ENCODE peak calls at places on chromosomes 12 and 14, in ten cellular contexts. One of them, this sample, is unnamed.

GRCh38 chr14:58560208-58560607 is 77.6 kb upstream of the DACT1 start:
- DNase-seq in T-helper 2 cell: no peak
- DNase-seq in KG1: no peak
- DNase-seq in progenitor cell of endocrine pancreas: no peak
- DNase-seq in GM13977: no peak
- DNase-seq in breast epithelium: no peak
- DNase-seq in AG10803: peak; percentile 56
- DNase-seq in GM19239: no peak
- DNase-seq in central memory CD4-positive, alpha-beta T cell: no peak
- DNase-seq in GM23338: no peak
- DNase-seq in this sample: no peak

GRCh38 chr14:74257078-74257987 is 18.1 kb downstream of the VSX2 start:
- DNase-seq in T-helper 2 cell: peak; percentile 40
- DNase-seq in KG1: no peak
- DNase-seq in progenitor cell of endocrine pancreas: peak; percentile 41
- DNase-seq in GM13977: peak; percentile 93
- DNase-seq in breast epithelium: no peak
- DNase-seq in AG10803: peak; percentile 8
- DNase-seq in GM19239: peak; percentile 80
- DNase-seq in central memory CD4-positive, alpha-beta T cell: peak; percentile 45
- DNase-seq in GM23338: peak; percentile 78
- DNase-seq in this sample: peak; percentile 47

GRCh38 chr12:132689227-132689626 is 1.8 kb downstream of the PXMP2 start:
- DNase-seq in T-helper 2 cell: no peak
- DNase-seq in KG1: no peak
- DNase-seq in progenitor cell of endocrine pancreas: no peak
- DNase-seq in GM13977: no peak
- DNase-seq in breast epithelium: no peak
- DNase-seq in AG10803: no peak
- DNase-seq in GM19239: no peak
- DNase-seq in central memory CD4-positive, alpha-beta T cell: no peak
- DNase-seq in GM23338: peak; percentile 21
- DNase-seq in this sample: no peak

GRCh38 chr12:53626702-53627169 is 554 bp upstream of the ATF7 start:
- DNase-seq in T-helper 2 cell: no peak
- DNase-seq in KG1: no peak
- DNase-seq in progenitor cell of endocrine pancreas: no peak
- DNase-seq in GM13977: peak; percentile 32
- DNase-seq in breast epithelium: no peak
- DNase-seq in AG10803: no peak
- DNase-seq in GM19239: no peak
- DNase-seq in central memory CD4-positive, alpha-beta T cell: no peak
- DNase-seq in GM23338: no peak
- DNase-seq in this sample: no peak

GRCh38 chr14:36797634-36798033 is 136.0 kb downstream of the PAX9 start:
- DNase-seq in T-helper 2 cell: no peak
- DNase-seq in KG1: no peak
- DNase-seq in progenitor cell of endocrine pancreas: no peak
- DNase-seq in GM13977: no peak
- DNase-seq in breast epithelium: no peak
- DNase-seq in AG10803: no peak
- DNase-seq in GM19239: no peak
- DNase-seq in central memory CD4-positive, alpha-beta T cell: no peak
- DNase-seq in GM23338: no peak
- DNase-seq in this sample: no peak

GRCh38 chr12:28089363-28089762 is 100.9 kb upstream of the CCDC91 start:
- DNase-seq in T-helper 2 cell: no peak
- DNase-seq in KG1: no peak
- DNase-seq in progenitor cell of endocrine pancreas: no peak
- DNase-seq in GM13977: no peak
- DNase-seq in breast epithelium: no peak
- DNase-seq in AG10803: peak; percentile 29
- DNase-seq in GM19239: no peak
- DNase-seq in central memory CD4-positive, alpha-beta T cell: no peak
- DNase-seq in GM23338: peak; percentile 51
- DNase-seq in this sample: peak; percentile 17

GRCh38 chr14:49593016-49593415 is 5.7 kb upstream of the LRR1 start:
- DNase-seq in T-helper 2 cell: no peak
- DNase-seq in KG1: no peak
- DNase-seq in progenitor cell of endocrine pancreas: no peak
- DNase-seq in GM13977: no peak
- DNase-seq in breast epithelium: no peak
- DNase-seq in AG10803: no peak
- DNase-seq in GM19239: no peak
- DNase-seq in central memory CD4-positive, alpha-beta T cell: no peak
- DNase-seq in GM23338: no peak
- DNase-seq in this sample: no peak

GRCh38 chr12:52258335-52258901 is 16.0 kb upstream of the KRT86 start:
- DNase-seq in T-helper 2 cell: no peak
- DNase-seq in KG1: no peak
- DNase-seq in progenitor cell of endocrine pancreas: peak; percentile 31
- DNase-seq in GM13977: peak; percentile 36
- DNase-seq in breast epithelium: no peak
- DNase-seq in AG10803: peak; percentile 26
- DNase-seq in GM19239: no peak
- DNase-seq in central memory CD4-positive, alpha-beta T cell: no peak
- DNase-seq in GM23338: peak; percentile 75
- DNase-seq in this sample: no peak

GRCh38 chr12:28415755-28416154 is 225.5 kb downstream of the CCDC91 start:
- DNase-seq in T-helper 2 cell: no peak
- DNase-seq in KG1: no peak
- DNase-seq in progenitor cell of endocrine pancreas: no peak
- DNase-seq in GM13977: no peak
- DNase-seq in breast epithelium: no peak
- DNase-seq in AG10803: peak; percentile 90
- DNase-seq in GM19239: no peak
- DNase-seq in central memory CD4-positive, alpha-beta T cell: no peak
- DNase-seq in GM23338: peak; percentile 38
- DNase-seq in this sample: no peak

GRCh38 chr12:2752676-2753371 is 41.9 kb upstream of the FKBP4 start:
- DNase-seq in T-helper 2 cell: peak; percentile 58
- DNase-seq in KG1: peak; percentile 50
- DNase-seq in progenitor cell of endocrine pancreas: peak; percentile 98
- DNase-seq in GM13977: peak; percentile 89
- DNase-seq in breast epithelium: peak; percentile 27
- DNase-seq in AG10803: peak; percentile 45
- DNase-seq in GM19239: peak; percentile 58
- DNase-seq in central memory CD4-positive, alpha-beta T cell: peak; percentile 65
- DNase-seq in GM23338: peak; percentile 93
- DNase-seq in this sample: peak; percentile 49

GRCh38 chr12:95004610-95005009 is 1.1 kb upstream of the NDUFA12 start:
- DNase-seq in T-helper 2 cell: no peak
- DNase-seq in KG1: peak; percentile 45
- DNase-seq in progenitor cell of endocrine pancreas: no peak
- DNase-seq in GM13977: no peak
- DNase-seq in breast epithelium: no peak
- DNase-seq in AG10803: peak; percentile 55
- DNase-seq in GM19239: no peak
- DNase-seq in central memory CD4-positive, alpha-beta T cell: no peak
- DNase-seq in GM23338: no peak
- DNase-seq in this sample: no peak

GRCh38 chr14:22159049-22159448 is 430.0 kb downstream of the DAD1 start:
- DNase-seq in T-helper 2 cell: no peak
- DNase-seq in KG1: peak; percentile 12
- DNase-seq in progenitor cell of endocrine pancreas: no peak
- DNase-seq in GM13977: no peak
- DNase-seq in breast epithelium: no peak
- DNase-seq in AG10803: no peak
- DNase-seq in GM19239: no peak
- DNase-seq in central memory CD4-positive, alpha-beta T cell: no peak
- DNase-seq in GM23338: no peak
- DNase-seq in this sample: no peak

GRCh38 chr14:65131176-65131765 is 29.0 kb upstream of the MAX start:
- DNase-seq in T-helper 2 cell: no peak
- DNase-seq in KG1: no peak
- DNase-seq in progenitor cell of endocrine pancreas: no peak
- DNase-seq in GM13977: no peak
- DNase-seq in breast epithelium: no peak
- DNase-seq in AG10803: peak; percentile 86
- DNase-seq in GM19239: no peak
- DNase-seq in central memory CD4-positive, alpha-beta T cell: no peak
- DNase-seq in GM23338: peak; percentile 3
- DNase-seq in this sample: peak; percentile 34